ENCODE peak calls at places on chromosomes 12 and 14, in nine cellular contexts. W is neuronal stem cell, I is MM.1S, X is fibroblast of the aortic adventitia, O is prostate gland, C is NB4, U is fibroblast of pulmonary artery, N is A549, A is foreskin fibroblast. Z is an unnamed sample.

GRCh38 chr14:22887990-22888378 is 5.0 kb downstream of the REM2 start:
- DNase-seq in W (no peak), I (peak; percentile 28), X (no peak), O (no peak), C (no peak), U (no peak), N (no peak), A (no peak), Z (no peak)

GRCh38 chr12:79547735-79548347 is 142.9 kb downstream of the PAWR start:
- DNase-seq in W (peak; percentile 48), I (peak; percentile 35), X (peak; percentile 81), O (peak; percentile 47), C (peak; percentile 41), U (peak; percentile 79), N (peak; percentile 66), A (peak; percentile 78), Z (peak; percentile 32)

GRCh38 chr12:13288501-13288900 is 92.0 kb downstream of the EMP1 start:
- DNase-seq in W (no peak), I (no peak), X (peak; percentile 89), O (no peak), C (no peak), U (peak; percentile 7), N (no peak), A (no peak), Z (no peak)

GRCh38 chr14:51807355-51807754 is 53.1 kb upstream of the GNG2 start:
- DNase-seq in W (no peak), I (no peak), X (peak; percentile 51), O (no peak), C (no peak), U (no peak), N (no peak), A (no peak), Z (peak; percentile 83)

GRCh38 chr12:49895773-49896172 is 7.9 kb downstream of the FAIM2 start:
- DNase-seq in W (no peak), I (no peak), X (no peak), O (no peak), C (peak; percentile 33), U (no peak), N (no peak), A (no peak), Z (no peak)

GRCh38 chr12:21539797-21540196 is 13.7 kb downstream of the SPX start:
- DNase-seq in W (no peak), I (no peak), X (no peak), O (no peak), C (no peak), U (no peak), N (no peak), A (no peak), Z (no peak)

GRCh38 chr12:267581-268482 is 5.2 kb upstream of the SLC6A13 start:
- DNase-seq in W (no peak), I (no peak), X (no peak), O (no peak), C (no peak), U (no peak), N (no peak), A (no peak), Z (no peak)

GRCh38 chr12:53101266-53101665 is 2.0 kb upstream of the SOAT2 start:
- DNase-seq in W (no peak), I (no peak), X (no peak), O (no peak), C (no peak), U (no peak), N (no peak), A (no peak), Z (no peak)

GRCh38 chr14:77923131-77923933 is 123.4 kb downstream of the ADCK1 start:
- DNase-seq in W (no peak), I (no peak), X (no peak), O (no peak), C (no peak), U (no peak), N (no peak), A (no peak), Z (no peak)

GRCh38 chr14:93788557-93789365 is 476 bp upstream of the PRIMA1 start:
- DNase-seq in W (peak; percentile 49), I (no peak), X (no peak), O (peak; percentile 40), C (no peak), U (no peak), N (peak; percentile 74), A (no peak), Z (no peak)

GRCh38 chr14:48890333-48890732 is 695.8 kb downstream of the RPS29 start:
- DNase-seq in W (no peak), I (no peak), X (no peak), O (no peak), C (no peak), U (no peak), N (no peak), A (no peak), Z (no peak)

GRCh38 chr14:24368562-24369252 is 723 bp downstream of the NFATC4 start:
- DNase-seq in W (peak; percentile 81), I (no peak), X (peak; percentile 75), O (no peak), C (peak; percentile 63), U (peak; percentile 62), N (no peak), A (peak; percentile 89), Z (no peak)

GRCh38 chr14:65849558-65849957 is 437.0 kb downstream of the FUT8 start:
- DNase-seq in W (peak; percentile 75), I (no peak), X (no peak), O (no peak), C (peak; percentile 9), U (no peak), N (no peak), A (no peak), Z (no peak)

DNA sequence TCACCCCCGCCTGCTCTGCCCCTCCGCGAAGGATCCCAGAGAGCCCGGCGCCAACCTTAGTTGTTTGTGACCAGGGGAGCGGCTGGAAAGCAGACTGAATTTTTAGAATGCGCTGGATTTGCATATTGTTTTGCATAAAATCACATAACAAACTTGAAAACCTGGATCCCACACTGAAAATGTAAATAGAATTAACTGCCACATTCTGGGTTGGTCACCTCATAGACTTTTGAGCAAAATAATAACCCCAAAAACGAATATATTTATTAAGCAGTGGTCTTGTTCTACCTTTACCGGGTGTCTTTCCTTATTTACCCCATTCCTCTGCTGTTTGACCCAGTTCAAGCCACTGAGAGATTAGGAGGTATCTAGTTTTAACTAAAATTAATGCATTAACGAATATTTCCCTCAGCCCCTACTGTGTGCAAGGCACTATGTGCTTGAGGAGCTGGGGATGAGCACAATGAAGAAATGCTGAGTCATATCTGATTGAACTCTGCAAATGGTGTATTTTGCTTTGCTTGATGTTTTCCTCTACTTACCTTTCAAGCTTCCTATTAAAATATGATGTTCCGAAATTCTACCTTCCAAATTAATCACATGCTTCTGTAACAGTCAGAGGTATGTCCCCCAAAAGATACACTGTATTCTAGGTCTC is 438 bp upstream of the EGLN3 start:
- DNase-seq in W (no peak), I (no peak), X (no peak), O (no peak), C (no peak), U (no peak), N (no peak), A (no peak), Z (no peak)
- H3K4me3 ChIP-seq in W (peak overlapping the region; percentile 52), I (peak overlapping the region; percentile 60), X (peak overlapping the region; percentile 70), O (peak overlapping the region; percentile 39), C (no peak overlapping the region), U (peak overlapping the region; percentile 64), N (peak overlapping the region; percentile 57), A (peak overlapping the region; percentile 68), Z (peak overlapping the region; percentile 86)

GRCh38 chr12:124556067-124556466 is 11.3 kb downstream of the NCOR2 start:
- DNase-seq in W (no peak), I (no peak), X (no peak), O (no peak), C (no peak), U (no peak), N (no peak), A (no peak), Z (no peak)

GRCh38 chr12:124551268-124552144 is 15.9 kb downstream of the NCOR2 start:
- DNase-seq in W (no peak), I (no peak), X (no peak), O (peak; percentile 81), C (peak; percentile 94), U (no peak), N (no peak), A (peak; percentile 47), Z (no peak)

GRCh38 chr12:124554429-124555029 is 12.9 kb downstream of the NCOR2 start:
- DNase-seq in W (no peak), I (no peak), X (no peak), O (no peak), C (no peak), U (no peak), N (no peak), A (no peak), Z (no peak)

GRCh38 chr12:124555168-124555928 is 12.1 kb downstream of the NCOR2 start:
- DNase-seq in W (no peak), I (no peak), X (no peak), O (no peak), C (no peak), U (no peak), N (no peak), A (no peak), Z (no peak)

DNA sequence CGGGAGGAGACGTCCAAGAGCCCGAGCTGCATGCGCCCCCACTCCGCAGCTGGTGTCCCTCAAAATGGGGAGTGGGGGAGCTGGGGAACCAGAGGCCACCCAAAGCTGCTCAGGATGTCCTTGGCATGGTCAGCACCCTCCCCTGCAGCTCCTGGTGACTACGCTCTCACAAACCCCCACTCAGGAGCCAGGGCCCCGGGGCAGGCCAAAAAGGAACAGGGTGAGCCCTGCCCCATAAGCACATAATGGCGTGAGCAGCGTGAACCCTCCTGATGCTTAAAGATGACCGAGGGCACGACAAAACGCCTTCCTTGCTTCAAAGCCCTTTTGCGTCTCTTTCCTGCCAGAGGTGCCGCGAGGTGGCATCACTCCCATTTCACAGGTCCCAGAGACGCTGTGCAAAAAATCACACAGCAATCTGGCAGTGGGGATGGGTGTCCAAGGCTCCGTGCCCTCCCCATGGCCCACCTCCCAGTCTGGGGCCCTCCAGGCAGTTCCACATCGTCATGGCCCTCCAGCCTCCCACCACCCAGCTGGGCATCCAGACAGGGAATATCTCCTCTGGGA is 13.5 kb downstream of the NCOR2 start:
- DNase-seq in W (no peak), I (no peak), X (no peak), O (no peak), C (no peak), U (no peak), N (no peak), A (no peak), Z (no peak)
- H3K4me3 ChIP-seq in W (no peak overlapping the region), I (no peak overlapping the region), X (no peak overlapping the region), O (no peak overlapping the region), C (no peak overlapping the region), U (no peak overlapping the region), N (no peak overlapping the region), A (no peak overlapping the region), Z (no peak overlapping the region)

GRCh38 chr14:105059917-105060565 is 5.2 kb downstream of the GPR132 start:
- DNase-seq in W (no peak), I (no peak), X (no peak), O (no peak), C (no peak), U (no peak), N (no peak), A (no peak), Z (no peak)
- H3K4me3 ChIP-seq in W (no peak overlapping the region), I (no peak overlapping the region), X (no peak overlapping the region), O (no peak overlapping the region), C (no peak overlapping the region), U (no peak overlapping the region), N (no peak overlapping the region), A (no peak overlapping the region), Z (no peak overlapping the region)

GRCh38 chr12:100593490-100593889 is 20.0 kb downstream of the GAS2L3 start:
- DNase-seq in W (no peak), I (no peak), X (peak; percentile 48), O (no peak), C (no peak), U (peak; percentile 40), N (no peak), A (peak; percentile 5), Z (no peak)

GRCh38 chr12:100591979-100592378 is 18.5 kb downstream of the GAS2L3 start:
- DNase-seq in W (no peak), I (no peak), X (no peak), O (no peak), C (no peak), U (no peak), N (no peak), A (no peak), Z (no peak)
- H3K4me3 ChIP-seq in W (no peak overlapping the region), I (no peak overlapping the region), X (no peak overlapping the region), O (no peak overlapping the region), C (no peak overlapping the region), U (no peak overlapping the region), N (no peak overlapping the region), A (no peak overlapping the region), Z (no peak overlapping the region)

Z was measured in epithelial cell of proximal tubule.